ENCODE peak calls at places on chromosomes 3 and 15, in nine cellular contexts. One of them, this sample, is unnamed.

GRCh38 chr3:47430606-47431005 is 45.1 kb downstream of the SCAP start:
- DNase-seq in heart right ventricle: no peak
- DNase-seq in DMS153: no peak
- DNase-seq in activated CD8-positive, alpha-beta memory T cell treated with anti-CD3 and anti-CD28 coated beads for 48 hours: no peak
- DNase-seq in Right ventricle myocardium superior: no peak
- DNase-seq in WTC11: no peak
- DNase-seq in effector memory CD8-positive, alpha-beta T cell: no peak
- DNase-seq in H4: no peak
- DNase-seq in NCI-H1105: no peak
- DNase-seq in this sample: no peak

GRCh38 chr3:135106445-135106844 is 311.4 kb downstream of the EPHB1 start:
- DNase-seq in effector memory CD8-positive, alpha-beta T cell: no peak
- DNase-seq in activated CD8-positive, alpha-beta memory T cell treated with anti-CD3 and anti-CD28 coated beads for 48 hours: no peak
- DNase-seq in H4: no peak
- DNase-seq in WTC11: peak; percentile 64
- DNase-seq in NCI-H1105: no peak
- DNase-seq in DMS153: peak; percentile 85
- DNase-seq in Right ventricle myocardium superior: no peak
- DNase-seq in heart right ventricle: no peak
- DNase-seq in this sample: no peak

GRCh38 chr15:60964527-60964926 is 264.6 kb downstream of the RORA start:
- DNase-seq in activated CD8-positive, alpha-beta memory T cell treated with anti-CD3 and anti-CD28 coated beads for 48 hours: no peak
- DNase-seq in WTC11: no peak
- DNase-seq in heart right ventricle: no peak
- DNase-seq in effector memory CD8-positive, alpha-beta T cell: no peak
- DNase-seq in NCI-H1105: no peak
- DNase-seq in DMS153: no peak
- DNase-seq in H4: no peak
- DNase-seq in Right ventricle myocardium superior: no peak
- DNase-seq in this sample: no peak

GRCh38 chr3:55402886-55403605 is 84.1 kb downstream of the WNT5A start:
- DNase-seq in WTC11: no peak
- DNase-seq in heart right ventricle: no peak
- DNase-seq in NCI-H1105: no peak
- DNase-seq in effector memory CD8-positive, alpha-beta T cell: no peak
- DNase-seq in H4: no peak
- DNase-seq in activated CD8-positive, alpha-beta memory T cell treated with anti-CD3 and anti-CD28 coated beads for 48 hours: no peak
- DNase-seq in Right ventricle myocardium superior: no peak
- DNase-seq in DMS153: peak; percentile 53
- DNase-seq in this sample: no peak

GRCh38 chr15:95616306-95616705 is 714.2 kb upstream of the NR2F2 start:
- DNase-seq in DMS153: no peak
- DNase-seq in heart right ventricle: peak; percentile 9
- DNase-seq in H4: no peak
- DNase-seq in WTC11: no peak
- DNase-seq in NCI-H1105: no peak
- DNase-seq in Right ventricle myocardium superior: no peak
- DNase-seq in activated CD8-positive, alpha-beta memory T cell treated with anti-CD3 and anti-CD28 coated beads for 48 hours: no peak
- DNase-seq in effector memory CD8-positive, alpha-beta T cell: no peak
- DNase-seq in this sample: no peak

GRCh38 chr3:193874512-193874911 is 261.4 kb upstream of the HES1 start:
- DNase-seq in DMS153: no peak
- DNase-seq in effector memory CD8-positive, alpha-beta T cell: no peak
- DNase-seq in H4: no peak
- DNase-seq in activated CD8-positive, alpha-beta memory T cell treated with anti-CD3 and anti-CD28 coated beads for 48 hours: no peak
- DNase-seq in NCI-H1105: no peak
- DNase-seq in Right ventricle myocardium superior: no peak
- DNase-seq in WTC11: no peak
- DNase-seq in heart right ventricle: no peak
- DNase-seq in this sample: no peak

GRCh38 chr3:179460260-179460659 is 9.0 kb upstream of the GNB4 start:
- DNase-seq in H4: no peak
- DNase-seq in activated CD8-positive, alpha-beta memory T cell treated with anti-CD3 and anti-CD28 coated beads for 48 hours: no peak
- DNase-seq in NCI-H1105: no peak
- DNase-seq in effector memory CD8-positive, alpha-beta T cell: no peak
- DNase-seq in Right ventricle myocardium superior: no peak
- DNase-seq in heart right ventricle: no peak
- DNase-seq in WTC11: no peak
- DNase-seq in DMS153: no peak
- DNase-seq in this sample: no peak

GRCh38 chr15:95948371-95948770 is 382.1 kb upstream of the NR2F2 start:
- DNase-seq in H4: no peak
- DNase-seq in activated CD8-positive, alpha-beta memory T cell treated with anti-CD3 and anti-CD28 coated beads for 48 hours: no peak
- DNase-seq in NCI-H1105: peak; percentile 31
- DNase-seq in Right ventricle myocardium superior: no peak
- DNase-seq in WTC11: no peak
- DNase-seq in effector memory CD8-positive, alpha-beta T cell: no peak
- DNase-seq in heart right ventricle: no peak
- DNase-seq in DMS153: peak; percentile 71
- DNase-seq in this sample: no peak

GRCh38 chr15:42593143-42593542 is 17.7 kb downstream of the STARD9 start:
- DNase-seq in H4: no peak
- DNase-seq in activated CD8-positive, alpha-beta memory T cell treated with anti-CD3 and anti-CD28 coated beads for 48 hours: no peak
- DNase-seq in heart right ventricle: peak; percentile 29
- DNase-seq in Right ventricle myocardium superior: peak; percentile 57
- DNase-seq in DMS153: no peak
- DNase-seq in WTC11: no peak
- DNase-seq in effector memory CD8-positive, alpha-beta T cell: no peak
- DNase-seq in NCI-H1105: no peak
- DNase-seq in this sample: peak; percentile 46

GRCh38 chr3:112471926-112472325 is 27.3 kb downstream of the BTLA start:
- DNase-seq in H4: no peak
- DNase-seq in effector memory CD8-positive, alpha-beta T cell: no peak
- DNase-seq in heart right ventricle: no peak
- DNase-seq in NCI-H1105: no peak
- DNase-seq in activated CD8-positive, alpha-beta memory T cell treated with anti-CD3 and anti-CD28 coated beads for 48 hours: no peak
- DNase-seq in Right ventricle myocardium superior: no peak
- DNase-seq in DMS153: no peak
- DNase-seq in WTC11: no peak
- DNase-seq in this sample: no peak

GRCh38 chr3:59265566-59265965 is 215.7 kb upstream of the CFAP20DC start:
- DNase-seq in heart right ventricle: no peak
- DNase-seq in H4: no peak
- DNase-seq in activated CD8-positive, alpha-beta memory T cell treated with anti-CD3 and anti-CD28 coated beads for 48 hours: no peak
- DNase-seq in WTC11: no peak
- DNase-seq in effector memory CD8-positive, alpha-beta T cell: no peak
- DNase-seq in DMS153: no peak
- DNase-seq in Right ventricle myocardium superior: no peak
- DNase-seq in NCI-H1105: no peak
- DNase-seq in this sample: no peak

GRCh38 chr3:120558784-120559227 is 37.3 kb upstream of the NDUFB4 start:
- DNase-seq in NCI-H1105: peak; percentile 87
- DNase-seq in heart right ventricle: peak; percentile 86
- DNase-seq in activated CD8-positive, alpha-beta memory T cell treated with anti-CD3 and anti-CD28 coated beads for 48 hours: peak; percentile 87
- DNase-seq in effector memory CD8-positive, alpha-beta T cell: peak; percentile 91
- DNase-seq in Right ventricle myocardium superior: peak; percentile 94
- DNase-seq in WTC11: peak; percentile 90
- DNase-seq in DMS153: peak; percentile 72
- DNase-seq in H4: peak; percentile 83
- DNase-seq in this sample: peak; percentile 90

GRCh38 chr3:71430941-71431552 is 152.5 kb downstream of the FOXP1 start:
- DNase-seq in heart right ventricle: no peak
- DNase-seq in Right ventricle myocardium superior: no peak
- DNase-seq in effector memory CD8-positive, alpha-beta T cell: no peak
- DNase-seq in WTC11: no peak
- DNase-seq in NCI-H1105: no peak
- DNase-seq in H4: no peak
- DNase-seq in DMS153: no peak
- DNase-seq in activated CD8-positive, alpha-beta memory T cell treated with anti-CD3 and anti-CD28 coated beads for 48 hours: no peak
- DNase-seq in this sample: no peak

GRCh38 chr3:144407290-144407689 is 435.7 kb downstream of the DIPK2A start:
- DNase-seq in H4: no peak
- DNase-seq in WTC11: no peak
- DNase-seq in effector memory CD8-positive, alpha-beta T cell: no peak
- DNase-seq in heart right ventricle: no peak
- DNase-seq in NCI-H1105: no peak
- DNase-seq in DMS153: no peak
- DNase-seq in Right ventricle myocardium superior: no peak
- DNase-seq in activated CD8-positive, alpha-beta memory T cell treated with anti-CD3 and anti-CD28 coated beads for 48 hours: no peak
- DNase-seq in this sample: no peak

GRCh38 chr3:181403876-181404660 is 307.7 kb upstream of the SOX2 start:
- DNase-seq in H4: no peak
- DNase-seq in WTC11: no peak
- DNase-seq in effector memory CD8-positive, alpha-beta T cell: no peak
- DNase-seq in activated CD8-positive, alpha-beta memory T cell treated with anti-CD3 and anti-CD28 coated beads for 48 hours: no peak
- DNase-seq in DMS153: no peak
- DNase-seq in Right ventricle myocardium superior: no peak
- DNase-seq in heart right ventricle: no peak
- DNase-seq in NCI-H1105: no peak
- DNase-seq in this sample: no peak

GRCh38 chr3:50428007-50428633 is 68.8 kb upstream of the TMEM115 start:
- DNase-seq in WTC11: no peak
- DNase-seq in effector memory CD8-positive, alpha-beta T cell: peak; percentile 54
- DNase-seq in NCI-H1105: no peak
- DNase-seq in Right ventricle myocardium superior: no peak
- DNase-seq in activated CD8-positive, alpha-beta memory T cell treated with anti-CD3 and anti-CD28 coated beads for 48 hours: no peak
- DNase-seq in DMS153: no peak
- DNase-seq in heart right ventricle: no peak
- DNase-seq in H4: peak; percentile 10
- DNase-seq in this sample: no peak

GRCh38 chr15:90762109-90762508 is 45.0 kb downstream of the BLM start:
- DNase-seq in H4: no peak
- DNase-seq in heart right ventricle: peak; percentile 57
- DNase-seq in NCI-H1105: no peak
- DNase-seq in WTC11: peak; percentile 12
- DNase-seq in activated CD8-positive, alpha-beta memory T cell treated with anti-CD3 and anti-CD28 coated beads for 48 hours: no peak
- DNase-seq in Right ventricle myocardium superior: peak; percentile 82
- DNase-seq in effector memory CD8-positive, alpha-beta T cell: no peak
- DNase-seq in DMS153: no peak
- DNase-seq in this sample: peak; percentile 23

GRCh38 chr3:164687211-164687610 is 391.1 kb downstream of the SI start:
- DNase-seq in DMS153: no peak
- DNase-seq in WTC11: no peak
- DNase-seq in effector memory CD8-positive, alpha-beta T cell: no peak
- DNase-seq in H4: no peak
- DNase-seq in NCI-H1105: no peak
- DNase-seq in activated CD8-positive, alpha-beta memory T cell treated with anti-CD3 and anti-CD28 coated beads for 48 hours: no peak
- DNase-seq in Right ventricle myocardium superior: no peak
- DNase-seq in heart right ventricle: no peak
- DNase-seq in this sample: no peak

GRCh38 chr3:115071611-115072010 is 75.5 kb downstream of the ZBTB20 start:
- DNase-seq in activated CD8-positive, alpha-beta memory T cell treated with anti-CD3 and anti-CD28 coated beads for 48 hours: no peak
- DNase-seq in NCI-H1105: no peak
- DNase-seq in heart right ventricle: no peak
- DNase-seq in Right ventricle myocardium superior: no peak
- DNase-seq in effector memory CD8-positive, alpha-beta T cell: no peak
- DNase-seq in WTC11: no peak
- DNase-seq in H4: peak; percentile 22
- DNase-seq in DMS153: no peak
- DNase-seq in this sample: no peak

GRCh38 chr15:34609658-34610057 is 26.2 kb upstream of the GOLGA8B start:
- DNase-seq in NCI-H1105: no peak
- DNase-seq in Right ventricle myocardium superior: no peak
- DNase-seq in activated CD8-positive, alpha-beta memory T cell treated with anti-CD3 and anti-CD28 coated beads for 48 hours: no peak
- DNase-seq in heart right ventricle: no peak
- DNase-seq in H4: no peak
- DNase-seq in effector memory CD8-positive, alpha-beta T cell: no peak
- DNase-seq in WTC11: no peak
- DNase-seq in DMS153: no peak
- DNase-seq in this sample: no peak

This sample was measured in uterus.